ENCODE peak calls at places on chromosome 11, in nine cellular contexts. T, H, N, R, U, Q, X, M and W are unnamed samples.
A peak's percentile ranks its signal among the peaks of the same experiment; 100 is the strongest.

GRCh38 chr11:103031834-103032233 is 60.1 kb downstream of the DCUN1D5 start:
- DNase-seq in T (peak; percentile 13), H (no peak), N (no peak), R (no peak), U (no peak), Q (no peak), X (no peak), M (no peak), W (no peak)

GRCh38 chr11:12524865-12525264 is 147.5 kb downstream of the PARVA start:
- DNase-seq in T (no peak), H (no peak), N (no peak), R (no peak), U (no peak), Q (no peak), X (no peak), M (no peak), W (no peak)

GRCh38 chr11:68430384-68430783 is 30.2 kb upstream of the PPP6R3 start:
- DNase-seq in T (no peak), H (no peak), N (no peak), R (no peak), U (no peak), Q (no peak), X (no peak), M (no peak), W (no peak)

GRCh38 chr11:68028802-68029475 is 1.5 kb upstream of the NDUFS8 start:
- DNase-seq in T (peak; percentile 84), H (no peak), N (no peak), R (no peak), U (no peak), Q (no peak), X (no peak), M (no peak), W (peak; percentile 73)

GRCh38 chr11:65204646-65205601 is 23.2 kb downstream of the CAPN1 start:
- DNase-seq in T (peak; percentile 40), H (no peak), N (no peak), R (peak; percentile 38), U (peak; percentile 76), Q (peak; percentile 3), X (no peak), M (no peak), W (peak; percentile 32)

GRCh38 chr11:119107538-119108150 is 500 bp downstream of the C2CD2L start:
- DNase-seq in T (peak; percentile 48), H (no peak), N (no peak), R (no peak), U (peak; percentile 36), Q (no peak), X (no peak), M (no peak), W (no peak)

GRCh38 chr11:104151404-104152204 is 12.3 kb downstream of the PDGFD start:
- DNase-seq in T (peak; percentile 37), H (no peak), N (no peak), R (no peak), U (peak; percentile 5), Q (no peak), X (no peak), M (no peak), W (peak; percentile 43)

GRCh38 chr11:3954448-3955298 is 99.2 kb downstream of the STIM1 start:
- DNase-seq in T (peak; percentile 51), H (no peak), N (no peak), R (peak; percentile 38), U (no peak), Q (no peak), X (no peak), M (no peak), W (peak; percentile 92)